ENCODE peak calls at places on chromosomes 11 and 22, in ten cellular contexts. G is stomach; J is nephron progenitor cell; Y is body of pancreas; U is activated T-cell treated with anti-CD3 and anti-CD28 coated beads, Interleukin-2, amount 50 U/mL, for 4 hours; C is WTC11; L is stimulated activated CD4-positive, alpha-beta T cell treated with anti-CD3 and anti-CD28 coated beads, Interleukin-4, amount 100 ng/mL, for 1 hour; X is HTR-8/SVneo; I is tibial artery; S is NCI-H1105. V is an unnamed sample.
A peak's percentile ranks its signal among the peaks of the same experiment; 100 is the strongest.

GRCh38 chr22:23192133-23192532 is 11.8 kb downstream of the BCR start:
- DNase-seq in Y (peak; percentile 72), I (no peak), G (peak; percentile 77), X (no peak), U (no peak), L (no peak), C (no peak), J (no peak), S (peak; percentile 77), V (no peak)

GRCh38 chr11:95908826-95909225 is 15.1 kb downstream of the MTMR2 start:
- DNase-seq in L (no peak), U (no peak), Y (no peak), J (no peak), X (no peak), I (no peak), C (no peak), S (no peak), G (no peak), V (no peak)

GRCh38 chr11:67544591-67545242 is 21.5 kb upstream of the CABP2 start:
- DNase-seq in S (no peak), G (no peak), J (no peak), U (no peak), L (no peak), I (no peak), X (no peak), Y (no peak), C (no peak), V (no peak)

GRCh38 chr11:126755494-126755893 is 245.1 kb downstream of the KIRREL3 start:
- DNase-seq in X (no peak), C (no peak), G (no peak), U (no peak), I (no peak), J (no peak), S (no peak), Y (no peak), L (no peak), V (no peak)

GRCh38 chr22:38715176-38715764 is 9.5 kb downstream of the GTPBP1 start:
- DNase-seq in S (no peak), X (no peak), L (no peak), Y (no peak), I (no peak), C (no peak), G (no peak), J (no peak), U (no peak), V (no peak)

GRCh38 chr11:60926500-60926899 is 2.2 kb downstream of the TMEM132A start:
- DNase-seq in G (no peak), S (no peak), I (no peak), J (no peak), C (no peak), X (no peak), U (no peak), L (no peak), Y (no peak), V (no peak)

GRCh38 chr11:61536676-61537270 is 28.2 kb downstream of the LRRC10B start:
- DNase-seq in I (no peak), X (no peak), U (no peak), G (no peak), J (no peak), S (no peak), C (no peak), L (no peak), Y (no peak), V (no peak)

GRCh38 chr11:34379081-34379480 is 21.3 kb upstream of the ABTB2 start:
- DNase-seq in U (no peak), L (no peak), Y (no peak), I (no peak), X (peak; percentile 13), C (no peak), S (no peak), J (no peak), G (no peak), V (no peak)

GRCh38 chr11:19953342-19953741 is 206.9 kb downstream of the DBX1 start:
- DNase-seq in J (no peak), L (no peak), G (no peak), S (no peak), U (no peak), Y (no peak), X (no peak), C (peak; percentile 70), I (no peak), V (no peak)

GRCh38 chr11:65214212-65214845 is 32.6 kb downstream of the CAPN1 start:
- DNase-seq in I (no peak), Y (no peak), S (no peak), J (no peak), U (no peak), X (no peak), G (peak; percentile 21), L (no peak), C (no peak), V (no peak)

GRCh38 chr11:123351375-123351774 is 78.7 kb upstream of the GRAMD1B start:
- DNase-seq in Y (no peak), U (no peak), I (no peak), C (peak; percentile 58), S (no peak), G (no peak), J (peak; percentile 20), L (no peak), X (no peak), V (no peak)

GRCh38 chr11:5038336-5038735 is 8.0 kb upstream of the OR52J3 start:
- DNase-seq in X (no peak), L (no peak), I (no peak), U (no peak), S (no peak), C (no peak), J (no peak), G (no peak), Y (no peak), V (no peak)

GRCh38 chr11:26558191-26558590 is 13.9 kb downstream of the MUC15 start:
- DNase-seq in S (no peak), C (no peak), J (no peak), I (no peak), X (no peak), G (no peak), Y (no peak), L (no peak), U (no peak), V (no peak)

GRCh38 chr11:38683484-38683883 is 2085.4 kb upstream of the RAG2 start:
- DNase-seq in Y (no peak), U (no peak), G (no peak), C (no peak), L (no peak), I (no peak), S (no peak), X (no peak), J (no peak), V (no peak)

GRCh38 chr11:87722756-87723599 is 452.3 kb downstream of the RAB38 start:
- DNase-seq in S (no peak), U (no peak), L (no peak), I (no peak), C (peak; percentile 64), X (peak; percentile 4), G (peak; percentile 43), Y (no peak), J (peak; percentile 23), V (no peak)

GRCh38 chr11:72037554-72038311 is 39.0 kb downstream of the IL18BP start:
- DNase-seq in X (no peak), S (peak; percentile 96), J (no peak), I (no peak), G (no peak), C (no peak), Y (no peak), U (no peak), L (no peak), V (no peak)

GRCh38 chr22:22666307-22667091 is 22.1 kb downstream of the GGTLC2 start:
- DNase-seq in J (peak; percentile 49), G (peak; percentile 38), I (no peak), C (peak; percentile 71), X (no peak), L (no peak), Y (peak; percentile 54), S (no peak), U (no peak), V (peak; percentile 23)

GRCh38 chr11:67351275-67352005 is 1.9 kb downstream of the POLD4 start:
- DNase-seq in J (peak; percentile 64), I (peak; percentile 41), Y (peak; percentile 82), G (peak; percentile 75), C (peak; percentile 62), X (peak; percentile 95), S (peak; percentile 56), L (peak; percentile 67), U (peak; percentile 69), V (peak; percentile 65)

GRCh38 chr11:116851631-116852030 is 14.2 kb upstream of the APOA1 start:
- DNase-seq in U (peak; percentile 37), L (peak; percentile 19), J (no peak), I (no peak), C (no peak), Y (no peak), G (no peak), S (no peak), X (no peak), V (peak; percentile 57)

GRCh38 chr11:123800041-123800440 is 6.1 kb downstream of the OR6M1 start:
- DNase-seq in X (no peak), U (no peak), S (no peak), Y (peak; percentile 45), J (no peak), L (no peak), G (no peak), I (no peak), C (no peak), V (no peak)

GRCh38 chr11:6475936-6476335 is 2.2 kb upstream of the TRIM3 start:
- DNase-seq in Y (peak; percentile 80), L (no peak), S (no peak), U (no peak), G (peak; percentile 72), X (no peak), I (no peak), J (no peak), C (peak; percentile 49), V (no peak)

GRCh38 chr11:72069787-72070251 is 10.5 kb downstream of the NUMA1 start:
- DNase-seq in C (no peak), S (no peak), U (no peak), I (peak; percentile 91), Y (peak; percentile 88), J (peak; percentile 7), G (peak; percentile 78), L (no peak), X (peak; percentile 84), V (no peak)

GRCh38 chr22:19738664-19739447 is 15.5 kb downstream of the GP1BB start:
- DNase-seq in G (no peak), Y (no peak), I (no peak), X (no peak), U (no peak), L (no peak), C (no peak), S (no peak), J (peak; percentile 44), V (no peak)

GRCh38 chr22:43185860-43186261 is 1.1 kb downstream of the TTLL12 start:
- DNase-seq in X (peak; percentile 27), J (peak; percentile 30), U (no peak), L (no peak), G (peak; percentile 87), C (no peak), Y (peak; percentile 86), S (peak; percentile 63), I (no peak), V (no peak)

GRCh38 chr11:76263166-76263565 is 56.9 kb upstream of the WNT11 start:
- DNase-seq in J (no peak), S (no peak), X (no peak), U (no peak), G (no peak), L (no peak), Y (no peak), C (no peak), I (no peak), V (no peak)

GRCh38 chr11:49851971-49852389 is 100.2 kb upstream of the OR4C13 start:
- DNase-seq in X (no peak), L (no peak), C (no peak), U (no peak), I (no peak), Y (no peak), J (no peak), S (no peak), G (no peak), V (no peak)

GRCh38 chr22:32255726-32256125 is 579 bp upstream of the SLC5A4 start:
- DNase-seq in Y (no peak), S (no peak), J (no peak), I (no peak), L (no peak), U (no peak), X (no peak), C (no peak), G (no peak), V (no peak)

GRCh38 chr11:110123003-110123402 is 29.8 kb downstream of the ZC3H12C start:
- DNase-seq in L (no peak), S (no peak), I (no peak), X (no peak), Y (no peak), J (no peak), G (no peak), C (no peak), U (no peak), V (no peak)

V was measured in activated naive CD8-positive, alpha-beta T cell treated with anti-CD3 and anti-CD28 coated beads for 36 hours.